ENCODE peak calls at places on chromosomes 1 and 21, in six cellular contexts. B, L, H, Q, O and C are unnamed samples.

GRCh38 chr1:57367945-57368344 is 55.9 kb downstream of the DAB1 start:
- DNase-seq in B (no peak), L (no peak), H (no peak), Q (no peak), O (no peak), C (no peak)

GRCh38 chr21:29788752-29789151 is 151.0 kb downstream of the GRIK1 start:
- DNase-seq in B (no peak), L (no peak), H (no peak), Q (no peak), O (no peak), C (no peak)

GRCh38 chr21:25997788-25998611 is 172.6 kb downstream of the APP start:
- DNase-seq in B (peak), L (no peak), H (no peak), Q (peak), O (no peak), C (no peak)

GRCh38 chr21:29610960-29611359 is 312.2 kb downstream of the BACH1 start:
- DNase-seq in B (no peak), L (no peak), H (no peak), Q (no peak), O (no peak), C (no peak)

GRCh38 chr1:61157420-61157987 is 75.1 kb downstream of the NFIA start:
- DNase-seq in B (no peak), L (no peak), H (peak), Q (no peak), O (no peak), C (peak)

GRCh38 chr1:38062361-38063288 is 16.0 kb upstream of the POU3F1 start:
- DNase-seq in B (peak), L (no peak), H (no peak), Q (no peak), O (no peak), C (no peak)

GRCh38 chr1:19610282-19610978 is 33.7 kb upstream of the NBL1 start:
- DNase-seq in B (no peak), L (no peak), H (no peak), Q (no peak), O (no peak), C (no peak)

GRCh38 chr1:248013229-248013710 is at the start of gene OR2L5:
- DNase-seq in B (no peak), L (no peak), H (no peak), Q (no peak), O (no peak), C (no peak)

GRCh38 chr1:56686171-56686570 is 41.1 kb downstream of the PRKAA2 start:
- DNase-seq in B (no peak), L (no peak), H (no peak), Q (no peak), O (no peak), C (no peak)

GRCh38 chr1:51877434-51878306 is 857 bp downstream of the NRDC start:
- DNase-seq in B (peak), L (no peak), H (peak), Q (no peak), O (no peak), C (no peak)

GRCh38 chr21:36478207-36478701 is 1.7 kb downstream of the CLDN14 start:
- DNase-seq in B (no peak), L (no peak), H (peak), Q (no peak), O (no peak), C (no peak)

GRCh38 chr1:2480986-2481364 is 4.9 kb downstream of the PLCH2 start:
- DNase-seq in B (no peak), L (no peak), H (no peak), Q (no peak), O (no peak), C (no peak)

GRCh38 chr21:25103500-25104207 is 503.6 kb downstream of the MRPL39 start:
- DNase-seq in B (no peak), L (no peak), H (peak), Q (no peak), O (no peak), C (no peak)

GRCh38 chr1:31764307-31765040 is at the start of gene ADGRB2:
- DNase-seq in B (peak), L (peak), H (peak), Q (peak), O (no peak), C (no peak)

GRCh38 chr1:201741763-201742342 is 87.1 kb upstream of the IPO9 start:
- DNase-seq in B (peak), L (no peak), H (no peak), Q (no peak), O (no peak), C (no peak)

GRCh38 chr1:45009296-45009865 is 1.7 kb downstream of the HECTD3 start:
- DNase-seq in B (no peak), L (no peak), H (no peak), Q (no peak), O (no peak), C (no peak)

GRCh38 chr1:59994302-59995198 is 68.0 kb upstream of the CYP2J2 start:
- DNase-seq in B (no peak), L (no peak), H (peak), Q (no peak), O (peak), C (no peak)

GRCh38 chr21:33856893-33857527 is 58.6 kb downstream of the ATP5PO start:
- DNase-seq in B (no peak), L (no peak), H (no peak), Q (no peak), O (no peak), C (no peak)

GRCh38 chr1:34590211-34590623 is 164.6 kb upstream of the GJB5 start:
- DNase-seq in B (peak), L (no peak), H (no peak), Q (peak), O (no peak), C (no peak)

GRCh38 chr1:171937938-171938337 is 96.6 kb downstream of the DNM3 start:
- DNase-seq in B (no peak), L (no peak), H (no peak), Q (no peak), O (no peak), C (no peak)

GRCh38 chr1:94727846-94728715 is 92.1 kb upstream of the SLC44A3 start:
- DNase-seq in B (no peak), L (no peak), H (peak), Q (no peak), O (no peak), C (no peak)

GRCh38 chr1:44002165-44002564 is 10.8 kb downstream of the CCDC24 start:
- DNase-seq in B (no peak), L (no peak), H (no peak), Q (no peak), O (no peak), C (no peak)

GRCh38 chr1:151864411-151864810 is 10.9 kb upstream of the THEM5 start:
- DNase-seq in B (no peak), L (no peak), H (no peak), Q (peak), O (no peak), C (no peak)

GRCh38 chr1:109392788-109393580 is 4.7 kb downstream of the SORT1 start:
- DNase-seq in B (no peak), L (no peak), H (peak), Q (peak), O (peak), C (no peak)